ENCODE peak calls at places on chromosomes 2 and 18, in eight cellular contexts. One of them, this sample, is unnamed.

GRCh38 chr2:81835318-81836000 is 1530.9 kb upstream of the LRRTM1 start:
- DNase-seq in ELR: peak; percentile 87
- DNase-seq in EH: no peak
- DNase-seq in T47D: no peak
- DNase-seq in heart left ventricle: no peak
- DNase-seq in activated CD4-positive, alpha-beta T cell treated with anti-CD3 and anti-CD28 coated beads, Interleukin-2, amount 50 U/mL, for 48 hours: no peak
- DNase-seq in GM23248: no peak
- DNase-seq in OCI-LY7: no peak
- DNase-seq in this sample: peak; percentile 74

GRCh38 chr2:189466656-189467055 is 25.4 kb downstream of the WDR75 start:
- DNase-seq in GM23248: peak; percentile 57
- DNase-seq in T47D: peak; percentile 68
- DNase-seq in OCI-LY7: peak; percentile 16
- DNase-seq in heart left ventricle: no peak
- DNase-seq in ELR: peak; percentile 56
- DNase-seq in EH: peak; percentile 29
- DNase-seq in activated CD4-positive, alpha-beta T cell treated with anti-CD3 and anti-CD28 coated beads, Interleukin-2, amount 50 U/mL, for 48 hours: no peak
- DNase-seq in this sample: peak; percentile 51

GRCh38 chr18:74116628-74117554 is 30.7 kb downstream of the FBXO15 start:
- DNase-seq in activated CD4-positive, alpha-beta T cell treated with anti-CD3 and anti-CD28 coated beads, Interleukin-2, amount 50 U/mL, for 48 hours: no peak
- DNase-seq in OCI-LY7: peak; percentile 41
- DNase-seq in T47D: peak; percentile 58
- DNase-seq in ELR: peak; percentile 51
- DNase-seq in heart left ventricle: no peak
- DNase-seq in EH: peak; percentile 56
- DNase-seq in GM23248: peak; percentile 68
- DNase-seq in this sample: peak; percentile 60

GRCh38 chr2:158598856-158599517 is 142.2 kb downstream of the PKP4 start:
- DNase-seq in activated CD4-positive, alpha-beta T cell treated with anti-CD3 and anti-CD28 coated beads, Interleukin-2, amount 50 U/mL, for 48 hours: no peak
- DNase-seq in ELR: peak; percentile 19
- DNase-seq in heart left ventricle: no peak
- DNase-seq in T47D: peak; percentile 3
- DNase-seq in EH: peak; percentile 22
- DNase-seq in OCI-LY7: no peak
- DNase-seq in GM23248: peak; percentile 2
- DNase-seq in this sample: peak; percentile 23

GRCh38 chr2:138713509-138713908 is 66.7 kb downstream of the NXPH2 start:
- DNase-seq in activated CD4-positive, alpha-beta T cell treated with anti-CD3 and anti-CD28 coated beads, Interleukin-2, amount 50 U/mL, for 48 hours: no peak
- DNase-seq in GM23248: no peak
- DNase-seq in EH: no peak
- DNase-seq in ELR: no peak
- DNase-seq in heart left ventricle: no peak
- DNase-seq in OCI-LY7: no peak
- DNase-seq in T47D: no peak
- DNase-seq in this sample: no peak

GRCh38 chr2:157324331-157324843 is 1.2 kb downstream of the ERMN start:
- DNase-seq in ELR: no peak
- DNase-seq in EH: no peak
- DNase-seq in OCI-LY7: no peak
- DNase-seq in T47D: no peak
- DNase-seq in GM23248: no peak
- DNase-seq in heart left ventricle: no peak
- DNase-seq in activated CD4-positive, alpha-beta T cell treated with anti-CD3 and anti-CD28 coated beads, Interleukin-2, amount 50 U/mL, for 48 hours: no peak
- DNase-seq in this sample: no peak

GRCh38 chr2:70949086-70949485 is 13.4 kb downstream of the ATP6V1B1 start:
- DNase-seq in OCI-LY7: no peak
- DNase-seq in heart left ventricle: no peak
- DNase-seq in ELR: no peak
- DNase-seq in T47D: no peak
- DNase-seq in GM23248: no peak
- DNase-seq in activated CD4-positive, alpha-beta T cell treated with anti-CD3 and anti-CD28 coated beads, Interleukin-2, amount 50 U/mL, for 48 hours: no peak
- DNase-seq in EH: no peak
- DNase-seq in this sample: no peak

GRCh38 chr2:131431336-131431735 is 44.6 kb upstream of the TUBA3D start:
- DNase-seq in ELR: peak; percentile 52
- DNase-seq in heart left ventricle: no peak
- DNase-seq in OCI-LY7: no peak
- DNase-seq in T47D: no peak
- DNase-seq in EH: peak; percentile 54
- DNase-seq in activated CD4-positive, alpha-beta T cell treated with anti-CD3 and anti-CD28 coated beads, Interleukin-2, amount 50 U/mL, for 48 hours: no peak
- DNase-seq in GM23248: no peak
- DNase-seq in this sample: peak; percentile 55

GRCh38 chr2:169806586-169806985 is 7.9 kb downstream of the SSB start:
- DNase-seq in ELR: no peak
- DNase-seq in heart left ventricle: no peak
- DNase-seq in activated CD4-positive, alpha-beta T cell treated with anti-CD3 and anti-CD28 coated beads, Interleukin-2, amount 50 U/mL, for 48 hours: no peak
- DNase-seq in EH: no peak
- DNase-seq in T47D: no peak
- DNase-seq in OCI-LY7: no peak
- DNase-seq in GM23248: no peak
- DNase-seq in this sample: no peak

GRCh38 chr18:80033181-80034067 is 810 bp upstream of the RBFA start:
- DNase-seq in ELR: no peak
- DNase-seq in EH: no peak
- DNase-seq in T47D: no peak
- DNase-seq in OCI-LY7: no peak
- DNase-seq in heart left ventricle: no peak
- DNase-seq in activated CD4-positive, alpha-beta T cell treated with anti-CD3 and anti-CD28 coated beads, Interleukin-2, amount 50 U/mL, for 48 hours: no peak
- DNase-seq in GM23248: peak; percentile 78
- DNase-seq in this sample: peak; percentile 6

This sample was measured in PC-3.